ENCODE peak calls at places on chromosomes 12 and 14, in seven cellular contexts. M is HEK293T; C is psoas muscle; A is Calu3; W is HuH-7.5; D is mucosa of descending colon; X is stimulated activated CD4-positive, alpha-beta T cell treated with anti-CD3 and anti-CD28 coated beads, TNF-alpha, amount 100 ng/mL, for 1 hour. U is an unnamed sample.

GRCh38 chr14:77219591-77219990 is 38.0 kb downstream of the TMEM63C start:
- DNase-seq in M (no peak), C (no peak), A (no peak), W (no peak), D (no peak), X (no peak), U (peak; percentile 76)

GRCh38 chr12:120713861-120714482 is 3.7 kb downstream of the UNC119B start:
- DNase-seq in M (peak; percentile 78), C (peak; percentile 63), A (peak; percentile 87), W (peak; percentile 74), D (peak; percentile 91), X (no peak), U (peak; percentile 76)

GRCh38 chr12:2339022-2339431 is 286.2 kb downstream of the CACNA1C start:
- DNase-seq in M (no peak), C (no peak), A (peak; percentile 44), W (no peak), D (peak; percentile 60), X (no peak), U (no peak)

GRCh38 chr12:47413806-47414205 is 292.0 kb downstream of the RPAP3 start:
- DNase-seq in M (no peak), C (no peak), A (no peak), W (no peak), D (no peak), X (no peak), U (no peak)

GRCh38 chr14:102264355-102264754 is 40.6 kb downstream of the MOK start:
- DNase-seq in M (no peak), C (no peak), A (no peak), W (no peak), D (no peak), X (no peak), U (no peak)

GRCh38 chr14:31893156-31893813 is 183.8 kb upstream of the ARHGAP5 start:
- DNase-seq in M (no peak), C (no peak), A (no peak), W (no peak), D (no peak), X (no peak), U (no peak)

GRCh38 chr12:57541717-57542116 is 5.3 kb downstream of the DCTN2 start:
- DNase-seq in M (no peak), C (no peak), A (no peak), W (no peak), D (no peak), X (no peak), U (no peak)

GRCh38 chr12:81221681-81222080 is 143.8 kb downstream of the ACSS3 start:
- DNase-seq in M (no peak), C (no peak), A (no peak), W (no peak), D (no peak), X (no peak), U (no peak)

GRCh38 chr12:57451233-57451778 is 3.8 kb upstream of the INHBE start:
- DNase-seq in M (no peak), C (no peak), A (no peak), W (no peak), D (no peak), X (no peak), U (no peak)

GRCh38 chr14:81070511-81070910 is 115.1 kb downstream of the TSHR start:
- DNase-seq in M (no peak), C (no peak), A (no peak), W (no peak), D (no peak), X (no peak), U (no peak)

U was measured in pancreas.